ENCODE peak calls at places on chromosomes 12 and 14, in ten cellular contexts. One of them, this sample, is unnamed.

GRCh38 chr12:53736602-53737493 is 9.6 kb upstream of the CALCOCO1 start:
- DNase-seq in stimulated activated CD8-positive, alpha-beta memory T cell treated with anti-CD3 and anti-CD28 coated beads, Interleukin-7, amount 100 ng/mL, for 48 hours: no peak
- DNase-seq in naive thymus-derived CD4-positive, alpha-beta T cell: no peak
- DNase-seq in cerebellum: no peak
- DNase-seq in mesenteric fat pad: no peak
- DNase-seq in heart left ventricle: no peak
- DNase-seq in NCI-H748 treated with DMSO at 0.1 percent for 48 hours: no peak
- DNase-seq in NCI-H1436: no peak
- DNase-seq in ELR: no peak
- DNase-seq in NCI-H510A treated with DMSO at 0.1 percent for 48 hours: no peak
- DNase-seq in this sample: no peak

GRCh38 chr12:10901427-10901826 is 7.9 kb downstream of the TAS2R13 start:
- DNase-seq in cerebellum: no peak
- DNase-seq in NCI-H1436: no peak
- DNase-seq in NCI-H748 treated with DMSO at 0.1 percent for 48 hours: no peak
- DNase-seq in naive thymus-derived CD4-positive, alpha-beta T cell: no peak
- DNase-seq in ELR: peak; percentile 15
- DNase-seq in mesenteric fat pad: no peak
- DNase-seq in NCI-H510A treated with DMSO at 0.1 percent for 48 hours: no peak
- DNase-seq in heart left ventricle: no peak
- DNase-seq in stimulated activated CD8-positive, alpha-beta memory T cell treated with anti-CD3 and anti-CD28 coated beads, Interleukin-7, amount 100 ng/mL, for 48 hours: no peak
- DNase-seq in this sample: no peak

GRCh38 chr12:94622475-94622874 is 27.9 kb downstream of the TMCC3 start:
- DNase-seq in mesenteric fat pad: no peak
- DNase-seq in NCI-H748 treated with DMSO at 0.1 percent for 48 hours: no peak
- DNase-seq in NCI-H510A treated with DMSO at 0.1 percent for 48 hours: no peak
- DNase-seq in cerebellum: no peak
- DNase-seq in heart left ventricle: no peak
- DNase-seq in naive thymus-derived CD4-positive, alpha-beta T cell: no peak
- DNase-seq in stimulated activated CD8-positive, alpha-beta memory T cell treated with anti-CD3 and anti-CD28 coated beads, Interleukin-7, amount 100 ng/mL, for 48 hours: no peak
- DNase-seq in NCI-H1436: no peak
- DNase-seq in ELR: peak; percentile 56
- DNase-seq in this sample: no peak

GRCh38 chr12:53103860-53104305 is 597 bp downstream of the SOAT2 start:
- DNase-seq in NCI-H510A treated with DMSO at 0.1 percent for 48 hours: no peak
- DNase-seq in cerebellum: no peak
- DNase-seq in NCI-H748 treated with DMSO at 0.1 percent for 48 hours: no peak
- DNase-seq in ELR: no peak
- DNase-seq in NCI-H1436: no peak
- DNase-seq in naive thymus-derived CD4-positive, alpha-beta T cell: no peak
- DNase-seq in heart left ventricle: no peak
- DNase-seq in stimulated activated CD8-positive, alpha-beta memory T cell treated with anti-CD3 and anti-CD28 coated beads, Interleukin-7, amount 100 ng/mL, for 48 hours: no peak
- DNase-seq in mesenteric fat pad: peak; percentile 37
- DNase-seq in this sample: no peak

GRCh38 chr12:112992541-112993398 is 14.5 kb downstream of the OAS2 start:
- DNase-seq in NCI-H510A treated with DMSO at 0.1 percent for 48 hours: peak; percentile 83
- DNase-seq in ELR: peak; percentile 81
- DNase-seq in heart left ventricle: no peak
- DNase-seq in NCI-H1436: peak; percentile 9
- DNase-seq in mesenteric fat pad: no peak
- DNase-seq in NCI-H748 treated with DMSO at 0.1 percent for 48 hours: peak; percentile 62
- DNase-seq in cerebellum: peak; percentile 46
- DNase-seq in naive thymus-derived CD4-positive, alpha-beta T cell: peak; percentile 52
- DNase-seq in stimulated activated CD8-positive, alpha-beta memory T cell treated with anti-CD3 and anti-CD28 coated beads, Interleukin-7, amount 100 ng/mL, for 48 hours: no peak
- DNase-seq in this sample: peak; percentile 8

GRCh38 chr12:122094735-122095561 is 16.4 kb downstream of the MLXIP start:
- DNase-seq in NCI-H1436: no peak
- DNase-seq in ELR: peak; percentile 52
- DNase-seq in NCI-H510A treated with DMSO at 0.1 percent for 48 hours: no peak
- DNase-seq in cerebellum: no peak
- DNase-seq in mesenteric fat pad: peak; percentile 65
- DNase-seq in naive thymus-derived CD4-positive, alpha-beta T cell: no peak
- DNase-seq in heart left ventricle: no peak
- DNase-seq in stimulated activated CD8-positive, alpha-beta memory T cell treated with anti-CD3 and anti-CD28 coated beads, Interleukin-7, amount 100 ng/mL, for 48 hours: no peak
- DNase-seq in NCI-H748 treated with DMSO at 0.1 percent for 48 hours: no peak
- DNase-seq in this sample: peak; percentile 30

GRCh38 chr12:46504494-46504893 is 131.9 kb upstream of the SLC38A2 start:
- DNase-seq in NCI-H1436: no peak
- DNase-seq in stimulated activated CD8-positive, alpha-beta memory T cell treated with anti-CD3 and anti-CD28 coated beads, Interleukin-7, amount 100 ng/mL, for 48 hours: no peak
- DNase-seq in cerebellum: no peak
- DNase-seq in mesenteric fat pad: no peak
- DNase-seq in NCI-H510A treated with DMSO at 0.1 percent for 48 hours: no peak
- DNase-seq in NCI-H748 treated with DMSO at 0.1 percent for 48 hours: no peak
- DNase-seq in ELR: no peak
- DNase-seq in naive thymus-derived CD4-positive, alpha-beta T cell: no peak
- DNase-seq in heart left ventricle: no peak
- DNase-seq in this sample: no peak

GRCh38 chr14:106691601-106692291 is 1165.4 kb downstream of the TMEM121 start:
- DNase-seq in NCI-H1436: no peak
- DNase-seq in NCI-H510A treated with DMSO at 0.1 percent for 48 hours: no peak
- DNase-seq in ELR: peak; percentile 2
- DNase-seq in mesenteric fat pad: no peak
- DNase-seq in heart left ventricle: peak; percentile 56
- DNase-seq in cerebellum: no peak
- DNase-seq in NCI-H748 treated with DMSO at 0.1 percent for 48 hours: no peak
- DNase-seq in naive thymus-derived CD4-positive, alpha-beta T cell: peak; percentile 46
- DNase-seq in stimulated activated CD8-positive, alpha-beta memory T cell treated with anti-CD3 and anti-CD28 coated beads, Interleukin-7, amount 100 ng/mL, for 48 hours: peak; percentile 69
- DNase-seq in this sample: no peak

GRCh38 chr12:30268036-30268435 is 427.6 kb downstream of the IPO8 start:
- DNase-seq in NCI-H510A treated with DMSO at 0.1 percent for 48 hours: no peak
- DNase-seq in NCI-H1436: no peak
- DNase-seq in NCI-H748 treated with DMSO at 0.1 percent for 48 hours: no peak
- DNase-seq in heart left ventricle: no peak
- DNase-seq in ELR: no peak
- DNase-seq in cerebellum: no peak
- DNase-seq in stimulated activated CD8-positive, alpha-beta memory T cell treated with anti-CD3 and anti-CD28 coated beads, Interleukin-7, amount 100 ng/mL, for 48 hours: no peak
- DNase-seq in mesenteric fat pad: no peak
- DNase-seq in naive thymus-derived CD4-positive, alpha-beta T cell: no peak
- DNase-seq in this sample: no peak

GRCh38 chr14:100898935-100899840 is 4.3 kb downstream of the RTL1 start:
- DNase-seq in NCI-H748 treated with DMSO at 0.1 percent for 48 hours: no peak
- DNase-seq in NCI-H510A treated with DMSO at 0.1 percent for 48 hours: peak; percentile 72
- DNase-seq in heart left ventricle: peak; percentile 46
- DNase-seq in mesenteric fat pad: no peak
- DNase-seq in NCI-H1436: peak; percentile 66
- DNase-seq in stimulated activated CD8-positive, alpha-beta memory T cell treated with anti-CD3 and anti-CD28 coated beads, Interleukin-7, amount 100 ng/mL, for 48 hours: no peak
- DNase-seq in cerebellum: no peak
- DNase-seq in naive thymus-derived CD4-positive, alpha-beta T cell: no peak
- DNase-seq in ELR: no peak
- DNase-seq in this sample: peak; percentile 46

GRCh38 chr14:102086972-102087761 is at the start of gene HSP90AA1:
- DNase-seq in NCI-H510A treated with DMSO at 0.1 percent for 48 hours: peak; percentile 93
- DNase-seq in ELR: peak; percentile 95
- DNase-seq in heart left ventricle: peak; percentile 97
- DNase-seq in mesenteric fat pad: peak; percentile 99
- DNase-seq in NCI-H748 treated with DMSO at 0.1 percent for 48 hours: peak; percentile 89
- DNase-seq in naive thymus-derived CD4-positive, alpha-beta T cell: peak; percentile 94
- DNase-seq in cerebellum: peak; percentile 98
- DNase-seq in stimulated activated CD8-positive, alpha-beta memory T cell treated with anti-CD3 and anti-CD28 coated beads, Interleukin-7, amount 100 ng/mL, for 48 hours: peak; percentile 94
- DNase-seq in NCI-H1436: peak; percentile 87
- DNase-seq in this sample: peak; percentile 69

GRCh38 chr12:53171725-53172329 is 8.7 kb upstream of the ZNF740 start:
- DNase-seq in heart left ventricle: no peak
- DNase-seq in stimulated activated CD8-positive, alpha-beta memory T cell treated with anti-CD3 and anti-CD28 coated beads, Interleukin-7, amount 100 ng/mL, for 48 hours: no peak
- DNase-seq in naive thymus-derived CD4-positive, alpha-beta T cell: no peak
- DNase-seq in NCI-H1436: no peak
- DNase-seq in mesenteric fat pad: no peak
- DNase-seq in NCI-H748 treated with DMSO at 0.1 percent for 48 hours: no peak
- DNase-seq in NCI-H510A treated with DMSO at 0.1 percent for 48 hours: peak; percentile 25
- DNase-seq in cerebellum: no peak
- DNase-seq in ELR: no peak
- DNase-seq in this sample: no peak

GRCh38 chr14:29637406-29637805 is 290.2 kb downstream of the PRKD1 start:
- DNase-seq in NCI-H1436: no peak
- DNase-seq in NCI-H748 treated with DMSO at 0.1 percent for 48 hours: no peak
- DNase-seq in heart left ventricle: no peak
- DNase-seq in stimulated activated CD8-positive, alpha-beta memory T cell treated with anti-CD3 and anti-CD28 coated beads, Interleukin-7, amount 100 ng/mL, for 48 hours: no peak
- DNase-seq in mesenteric fat pad: no peak
- DNase-seq in ELR: peak; percentile 22
- DNase-seq in cerebellum: peak; percentile 15
- DNase-seq in naive thymus-derived CD4-positive, alpha-beta T cell: no peak
- DNase-seq in NCI-H510A treated with DMSO at 0.1 percent for 48 hours: no peak
- DNase-seq in this sample: peak; percentile 51

GRCh38 chr14:20866963-20867362 is 24.2 kb upstream of the RNASE3 start:
- DNase-seq in NCI-H510A treated with DMSO at 0.1 percent for 48 hours: no peak
- DNase-seq in mesenteric fat pad: no peak
- DNase-seq in heart left ventricle: no peak
- DNase-seq in cerebellum: no peak
- DNase-seq in naive thymus-derived CD4-positive, alpha-beta T cell: no peak
- DNase-seq in NCI-H748 treated with DMSO at 0.1 percent for 48 hours: no peak
- DNase-seq in ELR: peak; percentile 18
- DNase-seq in stimulated activated CD8-positive, alpha-beta memory T cell treated with anti-CD3 and anti-CD28 coated beads, Interleukin-7, amount 100 ng/mL, for 48 hours: no peak
- DNase-seq in NCI-H1436: no peak
- DNase-seq in this sample: no peak

GRCh38 chr14:101598571-101599233 is 37.4 kb downstream of the DIO3 start:
- DNase-seq in heart left ventricle: no peak
- DNase-seq in cerebellum: no peak
- DNase-seq in ELR: no peak
- DNase-seq in stimulated activated CD8-positive, alpha-beta memory T cell treated with anti-CD3 and anti-CD28 coated beads, Interleukin-7, amount 100 ng/mL, for 48 hours: no peak
- DNase-seq in NCI-H1436: no peak
- DNase-seq in mesenteric fat pad: no peak
- DNase-seq in NCI-H510A treated with DMSO at 0.1 percent for 48 hours: no peak
- DNase-seq in NCI-H748 treated with DMSO at 0.1 percent for 48 hours: no peak
- DNase-seq in naive thymus-derived CD4-positive, alpha-beta T cell: no peak
- DNase-seq in this sample: no peak

GRCh38 chr14:103088921-103089320 is 4.9 kb downstream of the LBHD2 start:
- DNase-seq in cerebellum: no peak
- DNase-seq in naive thymus-derived CD4-positive, alpha-beta T cell: no peak
- DNase-seq in NCI-H1436: no peak
- DNase-seq in heart left ventricle: peak; percentile 15
- DNase-seq in mesenteric fat pad: no peak
- DNase-seq in ELR: no peak
- DNase-seq in stimulated activated CD8-positive, alpha-beta memory T cell treated with anti-CD3 and anti-CD28 coated beads, Interleukin-7, amount 100 ng/mL, for 48 hours: no peak
- DNase-seq in NCI-H510A treated with DMSO at 0.1 percent for 48 hours: no peak
- DNase-seq in NCI-H748 treated with DMSO at 0.1 percent for 48 hours: no peak
- DNase-seq in this sample: no peak

GRCh38 chr12:3218846-3219632 is 141.9 kb downstream of the TSPAN9 start:
- DNase-seq in mesenteric fat pad: no peak
- DNase-seq in cerebellum: peak; percentile 57
- DNase-seq in NCI-H748 treated with DMSO at 0.1 percent for 48 hours: no peak
- DNase-seq in heart left ventricle: peak; percentile 68
- DNase-seq in naive thymus-derived CD4-positive, alpha-beta T cell: no peak
- DNase-seq in NCI-H1436: no peak
- DNase-seq in NCI-H510A treated with DMSO at 0.1 percent for 48 hours: peak; percentile 55
- DNase-seq in ELR: no peak
- DNase-seq in stimulated activated CD8-positive, alpha-beta memory T cell treated with anti-CD3 and anti-CD28 coated beads, Interleukin-7, amount 100 ng/mL, for 48 hours: no peak
- DNase-seq in this sample: peak; percentile 18

GRCh38 chr12:100995201-100995600 is 200.6 kb downstream of the ANO4 start:
- DNase-seq in NCI-H1436: no peak
- DNase-seq in mesenteric fat pad: no peak
- DNase-seq in NCI-H510A treated with DMSO at 0.1 percent for 48 hours: no peak
- DNase-seq in naive thymus-derived CD4-positive, alpha-beta T cell: no peak
- DNase-seq in cerebellum: no peak
- DNase-seq in NCI-H748 treated with DMSO at 0.1 percent for 48 hours: no peak
- DNase-seq in ELR: peak; percentile 52
- DNase-seq in stimulated activated CD8-positive, alpha-beta memory T cell treated with anti-CD3 and anti-CD28 coated beads, Interleukin-7, amount 100 ng/mL, for 48 hours: no peak
- DNase-seq in heart left ventricle: no peak
- DNase-seq in this sample: no peak

GRCh38 chr14:56759094-56759493 is 51.2 kb downstream of the OTX2 start:
- DNase-seq in heart left ventricle: no peak
- DNase-seq in mesenteric fat pad: no peak
- DNase-seq in NCI-H748 treated with DMSO at 0.1 percent for 48 hours: no peak
- DNase-seq in naive thymus-derived CD4-positive, alpha-beta T cell: no peak
- DNase-seq in cerebellum: no peak
- DNase-seq in stimulated activated CD8-positive, alpha-beta memory T cell treated with anti-CD3 and anti-CD28 coated beads, Interleukin-7, amount 100 ng/mL, for 48 hours: no peak
- DNase-seq in ELR: no peak
- DNase-seq in NCI-H1436: no peak
- DNase-seq in NCI-H510A treated with DMSO at 0.1 percent for 48 hours: no peak
- DNase-seq in this sample: no peak

GRCh38 chr12:109191621-109192250 is 75.3 kb downstream of the ACACB start:
- DNase-seq in mesenteric fat pad: no peak
- DNase-seq in NCI-H748 treated with DMSO at 0.1 percent for 48 hours: no peak
- DNase-seq in cerebellum: no peak
- DNase-seq in heart left ventricle: no peak
- DNase-seq in NCI-H510A treated with DMSO at 0.1 percent for 48 hours: no peak
- DNase-seq in naive thymus-derived CD4-positive, alpha-beta T cell: no peak
- DNase-seq in stimulated activated CD8-positive, alpha-beta memory T cell treated with anti-CD3 and anti-CD28 coated beads, Interleukin-7, amount 100 ng/mL, for 48 hours: no peak
- DNase-seq in ELR: peak; percentile 66
- DNase-seq in NCI-H1436: no peak
- DNase-seq in this sample: no peak

GRCh38 chr12:72323881-72324280 is 51.7 kb downstream of the TRHDE start:
- DNase-seq in cerebellum: no peak
- DNase-seq in NCI-H510A treated with DMSO at 0.1 percent for 48 hours: no peak
- DNase-seq in naive thymus-derived CD4-positive, alpha-beta T cell: no peak
- DNase-seq in ELR: peak; percentile 67
- DNase-seq in stimulated activated CD8-positive, alpha-beta memory T cell treated with anti-CD3 and anti-CD28 coated beads, Interleukin-7, amount 100 ng/mL, for 48 hours: no peak
- DNase-seq in mesenteric fat pad: no peak
- DNase-seq in NCI-H1436: no peak
- DNase-seq in NCI-H748 treated with DMSO at 0.1 percent for 48 hours: no peak
- DNase-seq in heart left ventricle: no peak
- DNase-seq in this sample: no peak

This sample was measured in DMS153.